ENCODE peak calls at places on chromosomes 1 and 21, in ten cellular contexts. One of them, this sample, is unnamed.

GRCh38 chr1:169483500-169483966 is 2.2 kb downstream of the SLC19A2 start:
- DNase-seq in mesothelial cell of epicardium: no peak
- DNase-seq in MCF 10A: peak; percentile 83
- DNase-seq in dorsolateral prefrontal cortex: no peak
- DNase-seq in glutamatergic neuron: no peak
- DNase-seq in neural crest cell: no peak
- DNase-seq in coronary artery: no peak
- DNase-seq in prostate gland: peak; percentile 64
- DNase-seq in type B pancreatic cell: no peak
- DNase-seq in foreskin keratinocyte: peak; percentile 29
- DNase-seq in this sample: no peak

GRCh38 chr1:79912813-79913212 is 906.3 kb upstream of the ADGRL4 start:
- DNase-seq in mesothelial cell of epicardium: no peak
- DNase-seq in MCF 10A: no peak
- DNase-seq in dorsolateral prefrontal cortex: no peak
- DNase-seq in glutamatergic neuron: no peak
- DNase-seq in neural crest cell: no peak
- DNase-seq in coronary artery: no peak
- DNase-seq in prostate gland: no peak
- DNase-seq in type B pancreatic cell: no peak
- DNase-seq in foreskin keratinocyte: no peak
- DNase-seq in this sample: no peak

GRCh38 chr1:182292193-182292741 is 99.3 kb downstream of the GLUL start:
- DNase-seq in mesothelial cell of epicardium: no peak
- DNase-seq in MCF 10A: no peak
- DNase-seq in dorsolateral prefrontal cortex: no peak
- DNase-seq in glutamatergic neuron: no peak
- DNase-seq in neural crest cell: no peak
- DNase-seq in coronary artery: no peak
- DNase-seq in prostate gland: no peak
- DNase-seq in type B pancreatic cell: no peak
- DNase-seq in foreskin keratinocyte: no peak
- DNase-seq in this sample: no peak

GRCh38 chr1:212558665-212559480 is 49.7 kb upstream of the ATF3 start:
- DNase-seq in mesothelial cell of epicardium: peak; percentile 93
- DNase-seq in MCF 10A: peak; percentile 98
- DNase-seq in dorsolateral prefrontal cortex: peak; percentile 91
- DNase-seq in glutamatergic neuron: peak; percentile 92
- DNase-seq in neural crest cell: peak; percentile 78
- DNase-seq in coronary artery: peak; percentile 95
- DNase-seq in prostate gland: peak; percentile 90
- DNase-seq in type B pancreatic cell: peak; percentile 93
- DNase-seq in foreskin keratinocyte: peak; percentile 84
- DNase-seq in this sample: peak; percentile 97

GRCh38 chr1:170586942-170587593 is 55.1 kb downstream of the GORAB start:
- DNase-seq in mesothelial cell of epicardium: no peak
- DNase-seq in MCF 10A: no peak
- DNase-seq in dorsolateral prefrontal cortex: no peak
- DNase-seq in glutamatergic neuron: no peak
- DNase-seq in neural crest cell: no peak
- DNase-seq in coronary artery: no peak
- DNase-seq in prostate gland: no peak
- DNase-seq in type B pancreatic cell: no peak
- DNase-seq in foreskin keratinocyte: no peak
- DNase-seq in this sample: no peak

GRCh38 chr1:180773210-180773865 is 139.4 kb upstream of the KIAA1614 start:
- DNase-seq in mesothelial cell of epicardium: no peak
- DNase-seq in MCF 10A: peak; percentile 53
- DNase-seq in dorsolateral prefrontal cortex: no peak
- DNase-seq in glutamatergic neuron: no peak
- DNase-seq in neural crest cell: no peak
- DNase-seq in coronary artery: no peak
- DNase-seq in prostate gland: no peak
- DNase-seq in type B pancreatic cell: no peak
- DNase-seq in foreskin keratinocyte: peak; percentile 48
- DNase-seq in this sample: no peak

GRCh38 chr1:150154143-150154542 is 4.4 kb downstream of the PLEKHO1 start:
- DNase-seq in mesothelial cell of epicardium: no peak
- DNase-seq in MCF 10A: no peak
- DNase-seq in dorsolateral prefrontal cortex: no peak
- DNase-seq in glutamatergic neuron: no peak
- DNase-seq in neural crest cell: no peak
- DNase-seq in coronary artery: no peak
- DNase-seq in prostate gland: no peak
- DNase-seq in type B pancreatic cell: no peak
- DNase-seq in foreskin keratinocyte: no peak
- DNase-seq in this sample: no peak

GRCh38 chr1:166908942-166909341 is 32.9 kb upstream of the TADA1 start:
- DNase-seq in mesothelial cell of epicardium: no peak
- DNase-seq in MCF 10A: peak; percentile 28
- DNase-seq in dorsolateral prefrontal cortex: no peak
- DNase-seq in glutamatergic neuron: no peak
- DNase-seq in neural crest cell: no peak
- DNase-seq in coronary artery: no peak
- DNase-seq in prostate gland: no peak
- DNase-seq in type B pancreatic cell: no peak
- DNase-seq in foreskin keratinocyte: peak; percentile 37
- DNase-seq in this sample: no peak

GRCh38 chr1:33031506-33031905 is 5.2 kb downstream of the AK2 start:
- DNase-seq in mesothelial cell of epicardium: no peak
- DNase-seq in MCF 10A: no peak
- DNase-seq in dorsolateral prefrontal cortex: no peak
- DNase-seq in glutamatergic neuron: no peak
- DNase-seq in neural crest cell: no peak
- DNase-seq in coronary artery: no peak
- DNase-seq in prostate gland: no peak
- DNase-seq in type B pancreatic cell: no peak
- DNase-seq in foreskin keratinocyte: no peak
- DNase-seq in this sample: no peak

GRCh38 chr1:39133340-39133684 is 71.2 kb upstream of the MACF1 start:
- DNase-seq in mesothelial cell of epicardium: no peak
- DNase-seq in MCF 10A: no peak
- DNase-seq in dorsolateral prefrontal cortex: no peak
- DNase-seq in glutamatergic neuron: no peak
- DNase-seq in neural crest cell: no peak
- DNase-seq in coronary artery: no peak
- DNase-seq in prostate gland: no peak
- DNase-seq in type B pancreatic cell: no peak
- DNase-seq in foreskin keratinocyte: no peak
- DNase-seq in this sample: no peak

GRCh38 chr1:39130297-39130696 is 74.2 kb upstream of the MACF1 start:
- DNase-seq in mesothelial cell of epicardium: no peak
- DNase-seq in MCF 10A: peak; percentile 91
- DNase-seq in dorsolateral prefrontal cortex: no peak
- DNase-seq in glutamatergic neuron: no peak
- DNase-seq in neural crest cell: no peak
- DNase-seq in coronary artery: no peak
- DNase-seq in prostate gland: peak; percentile 13
- DNase-seq in type B pancreatic cell: no peak
- DNase-seq in foreskin keratinocyte: peak; percentile 96
- DNase-seq in this sample: no peak

GRCh38 chr1:39131940-39132339 is 72.6 kb upstream of the MACF1 start:
- DNase-seq in mesothelial cell of epicardium: no peak
- DNase-seq in MCF 10A: no peak
- DNase-seq in dorsolateral prefrontal cortex: no peak
- DNase-seq in glutamatergic neuron: no peak
- DNase-seq in neural crest cell: no peak
- DNase-seq in coronary artery: no peak
- DNase-seq in prostate gland: no peak
- DNase-seq in type B pancreatic cell: no peak
- DNase-seq in foreskin keratinocyte: no peak
- DNase-seq in this sample: no peak

GRCh38 chr1:39134768-39135333 is 69.6 kb upstream of the MACF1 start:
- DNase-seq in mesothelial cell of epicardium: no peak
- DNase-seq in MCF 10A: no peak
- DNase-seq in dorsolateral prefrontal cortex: no peak
- DNase-seq in glutamatergic neuron: no peak
- DNase-seq in neural crest cell: no peak
- DNase-seq in coronary artery: no peak
- DNase-seq in prostate gland: no peak
- DNase-seq in type B pancreatic cell: no peak
- DNase-seq in foreskin keratinocyte: peak; percentile 69
- DNase-seq in this sample: no peak

GRCh38 chr1:39132505-39133339 is 71.8 kb upstream of the MACF1 start:
- DNase-seq in mesothelial cell of epicardium: peak; percentile 48
- DNase-seq in MCF 10A: peak; percentile 77
- DNase-seq in dorsolateral prefrontal cortex: peak; percentile 47
- DNase-seq in glutamatergic neuron: peak; percentile 78
- DNase-seq in neural crest cell: peak; percentile 18
- DNase-seq in coronary artery: peak; percentile 92
- DNase-seq in prostate gland: peak; percentile 94
- DNase-seq in type B pancreatic cell: no peak
- DNase-seq in foreskin keratinocyte: peak; percentile 77
- DNase-seq in this sample: no peak
- TF ChIP-seq CTCF in mesothelial cell of epicardium: no peak
- TF ChIP-seq CTCF in MCF 10A: peak; percentile 14
- TF ChIP-seq CTCF in dorsolateral prefrontal cortex: peak; percentile 41
- TF ChIP-seq CTCF in glutamatergic neuron: no peak
- TF ChIP-seq CTCF in neural crest cell: peak; percentile 57
- TF ChIP-seq CTCF in coronary artery: no peak
- TF ChIP-seq CTCF in prostate gland: peak; percentile 47
- TF ChIP-seq CTCF in type B pancreatic cell: peak; percentile 46
- TF ChIP-seq CTCF in foreskin keratinocyte: peak; percentile 72
- TF ChIP-seq CTCF in this sample: no peak

GRCh38 chr1:31755197-31755611 is 8.9 kb downstream of the ADGRB2 start:
- DNase-seq in mesothelial cell of epicardium: no peak
- DNase-seq in MCF 10A: peak; percentile 52
- DNase-seq in dorsolateral prefrontal cortex: no peak
- DNase-seq in glutamatergic neuron: no peak
- DNase-seq in neural crest cell: no peak
- DNase-seq in coronary artery: no peak
- DNase-seq in prostate gland: no peak
- DNase-seq in type B pancreatic cell: no peak
- DNase-seq in foreskin keratinocyte: peak; percentile 36
- DNase-seq in this sample: no peak

GRCh38 chr1:31756578-31756977 is 7.6 kb downstream of the ADGRB2 start:
- DNase-seq in mesothelial cell of epicardium: no peak
- DNase-seq in MCF 10A: no peak
- DNase-seq in dorsolateral prefrontal cortex: no peak
- DNase-seq in glutamatergic neuron: no peak
- DNase-seq in neural crest cell: no peak
- DNase-seq in coronary artery: no peak
- DNase-seq in prostate gland: no peak
- DNase-seq in type B pancreatic cell: no peak
- DNase-seq in foreskin keratinocyte: no peak
- DNase-seq in this sample: no peak

GRCh38 chr1:31757989-31758388 is 6.2 kb downstream of the ADGRB2 start:
- DNase-seq in mesothelial cell of epicardium: no peak
- DNase-seq in MCF 10A: no peak
- DNase-seq in dorsolateral prefrontal cortex: no peak
- DNase-seq in glutamatergic neuron: no peak
- DNase-seq in neural crest cell: no peak
- DNase-seq in coronary artery: no peak
- DNase-seq in prostate gland: no peak
- DNase-seq in type B pancreatic cell: no peak
- DNase-seq in foreskin keratinocyte: no peak
- DNase-seq in this sample: no peak

GRCh38 chr1:31755850-31756492 is 8.2 kb downstream of the ADGRB2 start:
- DNase-seq in mesothelial cell of epicardium: no peak
- DNase-seq in MCF 10A: no peak
- DNase-seq in dorsolateral prefrontal cortex: no peak
- DNase-seq in glutamatergic neuron: no peak
- DNase-seq in neural crest cell: no peak
- DNase-seq in coronary artery: no peak
- DNase-seq in prostate gland: no peak
- DNase-seq in type B pancreatic cell: no peak
- DNase-seq in foreskin keratinocyte: no peak
- DNase-seq in this sample: no peak

DNA sequence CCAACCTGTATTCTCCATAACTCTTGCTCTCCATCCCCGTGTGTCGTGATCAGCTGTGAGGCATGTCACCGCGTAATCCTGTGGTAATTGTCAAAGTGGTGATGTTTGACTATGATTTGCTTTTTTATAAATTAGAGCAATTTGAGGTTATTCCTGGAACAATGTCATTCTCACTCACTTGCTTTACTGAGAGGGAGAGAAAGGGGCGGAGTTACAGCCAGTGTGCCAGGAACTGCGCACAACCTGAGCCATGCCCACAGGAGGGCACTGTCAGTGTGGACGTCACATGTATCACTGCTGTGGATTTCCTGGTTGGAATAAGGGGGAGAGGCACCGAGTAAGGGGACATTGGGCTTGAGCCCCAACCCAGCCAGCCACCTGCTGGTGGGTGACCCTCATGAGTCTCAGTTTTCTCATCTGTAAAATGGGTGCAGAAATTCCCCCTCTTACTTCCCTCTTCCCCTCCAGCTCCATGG is 6.9 kb downstream of the ADGRB2 start:
- DNase-seq in mesothelial cell of epicardium: no peak
- DNase-seq in MCF 10A: no peak
- DNase-seq in dorsolateral prefrontal cortex: no peak
- DNase-seq in glutamatergic neuron: no peak
- DNase-seq in neural crest cell: no peak
- DNase-seq in coronary artery: no peak
- DNase-seq in prostate gland: no peak
- DNase-seq in type B pancreatic cell: no peak
- DNase-seq in foreskin keratinocyte: no peak
- DNase-seq in this sample: no peak
- TF ChIP-seq CTCF in mesothelial cell of epicardium: no peak
- TF ChIP-seq CTCF in MCF 10A: no peak
- TF ChIP-seq CTCF in dorsolateral prefrontal cortex: peak; percentile 6
- TF ChIP-seq CTCF in glutamatergic neuron: no peak
- TF ChIP-seq CTCF in neural crest cell: no peak
- TF ChIP-seq CTCF in coronary artery: no peak
- TF ChIP-seq CTCF in prostate gland: no peak
- TF ChIP-seq CTCF in type B pancreatic cell: no peak
- TF ChIP-seq CTCF in foreskin keratinocyte: peak; percentile 24
- TF ChIP-seq CTCF in this sample: no peak

DNA sequence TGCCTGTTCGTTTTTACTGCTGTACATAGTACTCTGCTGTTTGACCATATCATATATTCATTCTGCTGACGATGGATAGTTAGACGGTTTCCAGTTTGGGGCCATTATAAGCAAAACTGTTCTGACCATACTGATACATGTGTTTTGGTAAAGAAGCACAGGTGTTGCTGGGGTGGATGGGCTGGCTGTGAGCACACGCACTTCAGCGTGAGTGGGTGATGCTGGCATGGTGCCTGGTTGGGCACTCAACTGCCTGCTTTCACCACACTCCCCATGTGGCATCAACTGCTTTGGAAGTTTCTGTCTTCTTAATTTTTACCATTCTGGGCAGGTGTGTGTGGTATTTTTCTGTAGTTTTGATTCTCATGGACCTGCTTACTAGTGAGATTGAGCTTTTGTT is 37.3 kb downstream of the ADARB1 start:
- DNase-seq in mesothelial cell of epicardium: no peak
- DNase-seq in MCF 10A: no peak
- DNase-seq in dorsolateral prefrontal cortex: peak; percentile 45
- DNase-seq in glutamatergic neuron: no peak
- DNase-seq in neural crest cell: no peak
- DNase-seq in coronary artery: no peak
- DNase-seq in prostate gland: no peak
- DNase-seq in type B pancreatic cell: no peak
- DNase-seq in foreskin keratinocyte: no peak
- DNase-seq in this sample: no peak
- TF ChIP-seq CTCF in mesothelial cell of epicardium: no peak
- TF ChIP-seq CTCF in MCF 10A: no peak
- TF ChIP-seq CTCF in dorsolateral prefrontal cortex: no peak
- TF ChIP-seq CTCF in glutamatergic neuron: no peak
- TF ChIP-seq CTCF in neural crest cell: no peak
- TF ChIP-seq CTCF in coronary artery: no peak
- TF ChIP-seq CTCF in prostate gland: no peak
- TF ChIP-seq CTCF in type B pancreatic cell: no peak
- TF ChIP-seq CTCF in foreskin keratinocyte: no peak
- TF ChIP-seq CTCF in this sample: no peak

GRCh38 chr1:1797731-1798341 is 19.6 kb upstream of the NADK start:
- DNase-seq in mesothelial cell of epicardium: no peak
- DNase-seq in MCF 10A: no peak
- DNase-seq in dorsolateral prefrontal cortex: no peak
- DNase-seq in glutamatergic neuron: no peak
- DNase-seq in neural crest cell: no peak
- DNase-seq in coronary artery: no peak
- DNase-seq in prostate gland: no peak
- DNase-seq in type B pancreatic cell: no peak
- DNase-seq in foreskin keratinocyte: no peak
- DNase-seq in this sample: no peak
- TF ChIP-seq CTCF in mesothelial cell of epicardium: no peak
- TF ChIP-seq CTCF in MCF 10A: no peak
- TF ChIP-seq CTCF in dorsolateral prefrontal cortex: no peak
- TF ChIP-seq CTCF in glutamatergic neuron: no peak
- TF ChIP-seq CTCF in neural crest cell: no peak
- TF ChIP-seq CTCF in coronary artery: no peak
- TF ChIP-seq CTCF in prostate gland: no peak
- TF ChIP-seq CTCF in type B pancreatic cell: no peak
- TF ChIP-seq CTCF in foreskin keratinocyte: no peak
- TF ChIP-seq CTCF in this sample: no peak

This sample was measured in GM13976.